ENCODE peak calls at places on chromosome 19, in six cellular contexts. One of them, this sample, is unnamed.

GRCh38 chr19:14985133-14985532 is 5.5 kb upstream of the SLC1A6 start:
- DNase-seq in NCI-H1105 treated with DMSO at 0.1 percent for 48 hours: no peak
- DNase-seq in activated T-cell treated with anti-CD3 and anti-CD28 coated beads, Interleukin-2, amount 50 U/mL, for 72 hours: no peak
- DNase-seq in iPS-NIHi11: no peak
- DNase-seq in stimulated activated CD4-positive, alpha-beta T cell treated with anti-CD3 and anti-CD28 coated beads, Interleukin-4, amount 100 ng/mL, for 4 hours: no peak
- DNase-seq in iris pigment epithelial cell: no peak
- DNase-seq in this sample: no peak

GRCh38 chr19:2524840-2525723 is 49.2 kb downstream of the GADD45B start:
- DNase-seq in NCI-H1105 treated with DMSO at 0.1 percent for 48 hours: no peak
- DNase-seq in activated T-cell treated with anti-CD3 and anti-CD28 coated beads, Interleukin-2, amount 50 U/mL, for 72 hours: no peak
- DNase-seq in iPS-NIHi11: peak; percentile 56
- DNase-seq in stimulated activated CD4-positive, alpha-beta T cell treated with anti-CD3 and anti-CD28 coated beads, Interleukin-4, amount 100 ng/mL, for 4 hours: no peak
- DNase-seq in iris pigment epithelial cell: peak; percentile 77
- DNase-seq in this sample: no peak

GRCh38 chr19:41726493-41726892 is 18.1 kb downstream of the CEACAM5 start:
- DNase-seq in NCI-H1105 treated with DMSO at 0.1 percent for 48 hours: no peak
- DNase-seq in activated T-cell treated with anti-CD3 and anti-CD28 coated beads, Interleukin-2, amount 50 U/mL, for 72 hours: no peak
- DNase-seq in iPS-NIHi11: no peak
- DNase-seq in stimulated activated CD4-positive, alpha-beta T cell treated with anti-CD3 and anti-CD28 coated beads, Interleukin-4, amount 100 ng/mL, for 4 hours: no peak
- DNase-seq in iris pigment epithelial cell: no peak
- DNase-seq in this sample: no peak

GRCh38 chr19:7417671-7418324 is 69.1 kb downstream of the ARHGEF18 start:
- DNase-seq in NCI-H1105 treated with DMSO at 0.1 percent for 48 hours: no peak
- DNase-seq in activated T-cell treated with anti-CD3 and anti-CD28 coated beads, Interleukin-2, amount 50 U/mL, for 72 hours: no peak
- DNase-seq in iPS-NIHi11: no peak
- DNase-seq in stimulated activated CD4-positive, alpha-beta T cell treated with anti-CD3 and anti-CD28 coated beads, Interleukin-4, amount 100 ng/mL, for 4 hours: no peak
- DNase-seq in iris pigment epithelial cell: peak; percentile 56
- DNase-seq in this sample: no peak

GRCh38 chr19:49802836-49803528 is 10.1 kb downstream of the FUZ start:
- DNase-seq in NCI-H1105 treated with DMSO at 0.1 percent for 48 hours: no peak
- DNase-seq in activated T-cell treated with anti-CD3 and anti-CD28 coated beads, Interleukin-2, amount 50 U/mL, for 72 hours: no peak
- DNase-seq in iPS-NIHi11: no peak
- DNase-seq in stimulated activated CD4-positive, alpha-beta T cell treated with anti-CD3 and anti-CD28 coated beads, Interleukin-4, amount 100 ng/mL, for 4 hours: no peak
- DNase-seq in iris pigment epithelial cell: no peak
- DNase-seq in this sample: no peak

GRCh38 chr19:32311371-32311770 is 34.0 kb upstream of the ZNF507 start:
- DNase-seq in NCI-H1105 treated with DMSO at 0.1 percent for 48 hours: no peak
- DNase-seq in activated T-cell treated with anti-CD3 and anti-CD28 coated beads, Interleukin-2, amount 50 U/mL, for 72 hours: no peak
- DNase-seq in iPS-NIHi11: no peak
- DNase-seq in stimulated activated CD4-positive, alpha-beta T cell treated with anti-CD3 and anti-CD28 coated beads, Interleukin-4, amount 100 ng/mL, for 4 hours: no peak
- DNase-seq in iris pigment epithelial cell: no peak
- DNase-seq in this sample: no peak

GRCh38 chr19:1865172-1866010 is 2.0 kb upstream of the KLF16 start:
- DNase-seq in NCI-H1105 treated with DMSO at 0.1 percent for 48 hours: no peak
- DNase-seq in activated T-cell treated with anti-CD3 and anti-CD28 coated beads, Interleukin-2, amount 50 U/mL, for 72 hours: no peak
- DNase-seq in iPS-NIHi11: no peak
- DNase-seq in stimulated activated CD4-positive, alpha-beta T cell treated with anti-CD3 and anti-CD28 coated beads, Interleukin-4, amount 100 ng/mL, for 4 hours: no peak
- DNase-seq in iris pigment epithelial cell: no peak
- DNase-seq in this sample: no peak

GRCh38 chr19:15324791-15325519 is 7.4 kb downstream of the BRD4 start:
- DNase-seq in NCI-H1105 treated with DMSO at 0.1 percent for 48 hours: no peak
- DNase-seq in activated T-cell treated with anti-CD3 and anti-CD28 coated beads, Interleukin-2, amount 50 U/mL, for 72 hours: no peak
- DNase-seq in iPS-NIHi11: peak; percentile 10
- DNase-seq in stimulated activated CD4-positive, alpha-beta T cell treated with anti-CD3 and anti-CD28 coated beads, Interleukin-4, amount 100 ng/mL, for 4 hours: no peak
- DNase-seq in iris pigment epithelial cell: no peak
- DNase-seq in this sample: no peak

GRCh38 chr19:49502866-49503581 is 6.8 kb downstream of the RPS11 start:
- DNase-seq in NCI-H1105 treated with DMSO at 0.1 percent for 48 hours: peak; percentile 65
- DNase-seq in activated T-cell treated with anti-CD3 and anti-CD28 coated beads, Interleukin-2, amount 50 U/mL, for 72 hours: peak; percentile 50
- DNase-seq in iPS-NIHi11: no peak
- DNase-seq in stimulated activated CD4-positive, alpha-beta T cell treated with anti-CD3 and anti-CD28 coated beads, Interleukin-4, amount 100 ng/mL, for 4 hours: peak; percentile 44
- DNase-seq in iris pigment epithelial cell: peak; percentile 88
- DNase-seq in this sample: peak; percentile 40

GRCh38 chr19:571127-571974 is 1.0 kb upstream of the BSG start:
- DNase-seq in NCI-H1105 treated with DMSO at 0.1 percent for 48 hours: peak; percentile 78
- DNase-seq in activated T-cell treated with anti-CD3 and anti-CD28 coated beads, Interleukin-2, amount 50 U/mL, for 72 hours: peak; percentile 58
- DNase-seq in iPS-NIHi11: peak; percentile 51
- DNase-seq in stimulated activated CD4-positive, alpha-beta T cell treated with anti-CD3 and anti-CD28 coated beads, Interleukin-4, amount 100 ng/mL, for 4 hours: peak; percentile 35
- DNase-seq in iris pigment epithelial cell: peak; percentile 52
- DNase-seq in this sample: peak; percentile 30

GRCh38 chr19:54388803-54389144 is 24.0 kb upstream of the LAIR1 start:
- DNase-seq in NCI-H1105 treated with DMSO at 0.1 percent for 48 hours: no peak
- DNase-seq in activated T-cell treated with anti-CD3 and anti-CD28 coated beads, Interleukin-2, amount 50 U/mL, for 72 hours: peak; percentile 18
- DNase-seq in iPS-NIHi11: no peak
- DNase-seq in stimulated activated CD4-positive, alpha-beta T cell treated with anti-CD3 and anti-CD28 coated beads, Interleukin-4, amount 100 ng/mL, for 4 hours: no peak
- DNase-seq in iris pigment epithelial cell: no peak
- DNase-seq in this sample: no peak

GRCh38 chr19:55474269-55475265 is 1.9 kb upstream of the ZNF628 start:
- DNase-seq in NCI-H1105 treated with DMSO at 0.1 percent for 48 hours: no peak
- DNase-seq in activated T-cell treated with anti-CD3 and anti-CD28 coated beads, Interleukin-2, amount 50 U/mL, for 72 hours: no peak
- DNase-seq in iPS-NIHi11: no peak
- DNase-seq in stimulated activated CD4-positive, alpha-beta T cell treated with anti-CD3 and anti-CD28 coated beads, Interleukin-4, amount 100 ng/mL, for 4 hours: no peak
- DNase-seq in iris pigment epithelial cell: peak; percentile 41
- DNase-seq in this sample: no peak

GRCh38 chr19:14004619-14005380 is 1.3 kb downstream of the RFX1 start:
- DNase-seq in NCI-H1105 treated with DMSO at 0.1 percent for 48 hours: no peak
- DNase-seq in activated T-cell treated with anti-CD3 and anti-CD28 coated beads, Interleukin-2, amount 50 U/mL, for 72 hours: no peak
- DNase-seq in iPS-NIHi11: no peak
- DNase-seq in stimulated activated CD4-positive, alpha-beta T cell treated with anti-CD3 and anti-CD28 coated beads, Interleukin-4, amount 100 ng/mL, for 4 hours: no peak
- DNase-seq in iris pigment epithelial cell: no peak
- DNase-seq in this sample: no peak

GRCh38 chr19:1453525-1454371 is 3.8 kb downstream of the APC2 start:
- DNase-seq in NCI-H1105 treated with DMSO at 0.1 percent for 48 hours: no peak
- DNase-seq in activated T-cell treated with anti-CD3 and anti-CD28 coated beads, Interleukin-2, amount 50 U/mL, for 72 hours: peak; percentile 44
- DNase-seq in iPS-NIHi11: no peak
- DNase-seq in stimulated activated CD4-positive, alpha-beta T cell treated with anti-CD3 and anti-CD28 coated beads, Interleukin-4, amount 100 ng/mL, for 4 hours: no peak
- DNase-seq in iris pigment epithelial cell: no peak
- DNase-seq in this sample: no peak